ENCODE peak calls at places on chromosomes 3 and 15, in nine cellular contexts. E, G, V, D, U, S, M, I and T are unnamed samples.

GRCh38 chr15:99226802-99227201 is 22.6 kb downstream of the TTC23 start:
- DNase-seq in U (no peak), G (no peak), M (no peak), E (no peak), D (no peak), I (no peak), V (no peak), S (no peak), T (no peak)

GRCh38 chr15:68542771-68543544 is 35.8 kb upstream of the CORO2B start:
- DNase-seq in E (no peak), D (peak), S (no peak), V (no peak), I (no peak), U (no peak), G (no peak), M (no peak), T (no peak)

GRCh38 chr15:99345832-99346462 is 94.7 kb downstream of the LRRC28 start:
- DNase-seq in D (no peak), V (no peak), E (no peak), G (no peak), U (no peak), I (no peak), M (no peak), S (no peak), T (no peak)

GRCh38 chr3:188947983-188948657 is 223.7 kb upstream of the TPRG1 start:
- DNase-seq in U (peak), M (no peak), V (peak), S (no peak), E (no peak), I (no peak), G (no peak), D (peak), T (peak)

GRCh38 chr15:41199470-41199869 is 31.1 kb downstream of the EXD1 start:
- DNase-seq in E (no peak), I (no peak), G (no peak), U (no peak), V (no peak), M (no peak), S (no peak), D (no peak), T (no peak)

GRCh38 chr15:96320703-96321421 is 9.6 kb upstream of the NR2F2 start:
- DNase-seq in M (no peak), E (no peak), U (no peak), D (peak), I (no peak), S (no peak), G (no peak), V (peak), T (no peak)

GRCh38 chr3:99023590-99024192 is 122.2 kb upstream of the DCBLD2 start:
- DNase-seq in S (no peak), D (no peak), E (no peak), U (peak), G (no peak), M (no peak), V (no peak), I (no peak), T (peak)

GRCh38 chr3:119571688-119572087 is 7.6 kb upstream of the ADPRH start:
- DNase-seq in D (no peak), S (no peak), I (no peak), V (no peak), G (no peak), E (no peak), U (no peak), M (no peak), T (no peak)

GRCh38 chr3:126711361-126711760 is 7.3 kb downstream of the CHCHD6 start:
- DNase-seq in S (no peak), I (no peak), U (no peak), G (no peak), D (no peak), E (no peak), M (no peak), V (no peak), T (no peak)

GRCh38 chr3:114389156-114389555 is 95.3 kb downstream of the TIGIT start:
- DNase-seq in M (no peak), D (no peak), G (peak), E (no peak), V (no peak), S (no peak), I (no peak), U (no peak), T (no peak)

GRCh38 chr3:109897734-109898133 is 560.4 kb upstream of the DPPA4 start:
- DNase-seq in M (no peak), G (no peak), I (no peak), V (no peak), S (no peak), D (no peak), E (no peak), U (no peak), T (no peak)

GRCh38 chr3:193451881-193452280 is 73.3 kb upstream of the ATP13A5 start:
- DNase-seq in V (no peak), I (no peak), D (no peak), E (no peak), S (no peak), G (no peak), U (no peak), M (no peak), T (no peak)

GRCh38 chr3:108123326-108123725 is 32.5 kb upstream of the CD47 start:
- DNase-seq in I (no peak), E (no peak), M (no peak), U (no peak), G (no peak), D (no peak), S (no peak), V (no peak), T (no peak)

GRCh38 chr3:139745831-139746230 is 68.1 kb upstream of the NMNAT3 start:
- DNase-seq in I (no peak), S (no peak), D (peak), G (no peak), M (no peak), U (no peak), V (no peak), E (no peak), T (no peak)

GRCh38 chr15:59993041-59993750 is 10.9 kb upstream of the FOXB1 start:
- DNase-seq in D (no peak), I (no peak), E (no peak), S (no peak), M (no peak), G (no peak), U (no peak), V (no peak), T (no peak)

GRCh38 chr15:22259881-22260421 is 179.6 kb downstream of the OR4M2 start:
- DNase-seq in G (peak), I (no peak), D (no peak), E (no peak), U (no peak), S (no peak), M (no peak), V (no peak), T (no peak)

GRCh38 chr3:46112296-46112695 is 85.0 kb upstream of the XCR1 start:
- DNase-seq in I (no peak), U (no peak), D (no peak), S (no peak), E (no peak), G (no peak), M (no peak), V (no peak), T (no peak)

GRCh38 chr15:49101536-49101935 is 53.9 kb downstream of the COPS2 start:
- DNase-seq in M (no peak), I (no peak), S (no peak), E (no peak), V (no peak), U (no peak), D (no peak), G (no peak), T (no peak)

GRCh38 chr3:5006755-5007202 is 27.5 kb downstream of the BHLHE40 start:
- DNase-seq in V (no peak), E (no peak), U (no peak), I (peak), D (peak), G (peak), M (no peak), S (peak), T (no peak)

GRCh38 chr15:70741107-70741511 is 22.2 kb downstream of the UACA start:
- DNase-seq in D (no peak), V (no peak), G (no peak), M (peak), I (no peak), E (no peak), U (no peak), S (no peak), T (peak)

GRCh38 chr3:42174679-42175660 is 83.8 kb downstream of the TRAK1 start:
- DNase-seq in E (no peak), M (no peak), U (no peak), I (no peak), G (no peak), S (no peak), D (no peak), V (no peak), T (peak)

GRCh38 chr3:186536883-186537553 is 7.2 kb downstream of the CRYGS start:
- DNase-seq in S (no peak), E (no peak), U (no peak), D (no peak), G (no peak), M (no peak), V (no peak), I (no peak), T (no peak)

GRCh38 chr3:32467333-32468070 is 35.1 kb downstream of the CMTM6 start:
- DNase-seq in D (peak), V (peak), U (peak), E (peak), S (peak), G (peak), M (peak), I (peak), T (peak)

GRCh38 chr3:126948980-126949535 is 33.9 kb upstream of the PLXNA1 start:
- DNase-seq in S (no peak), D (no peak), G (no peak), I (no peak), E (no peak), M (no peak), U (no peak), V (no peak), T (no peak)

GRCh38 chr3:125072310-125072709 is 16.5 kb upstream of the HEG1 start:
- DNase-seq in U (no peak), E (no peak), S (no peak), M (no peak), I (no peak), V (no peak), D (no peak), G (no peak), T (peak)

GRCh38 chr3:126476166-126476975 is 680 bp upstream of the ZXDC start:
- DNase-seq in G (no peak), D (no peak), I (no peak), M (peak), E (peak), V (peak), S (no peak), U (peak), T (peak)

GRCh38 chr15:73237910-73238309 is 130.8 kb downstream of the HCN4 start:
- DNase-seq in U (no peak), V (no peak), D (peak), S (no peak), M (no peak), G (no peak), E (no peak), I (no peak), T (peak)

GRCh38 chr3:177680442-177680821 is 483.1 kb upstream of the TBL1XR1 start:
- DNase-seq in I (no peak), E (no peak), G (no peak), S (no peak), M (no peak), D (no peak), V (no peak), U (no peak), T (no peak)

GRCh38 chr3:152177757-152178156 is 91.0 kb upstream of the MBNL1 start:
- DNase-seq in S (no peak), D (no peak), G (no peak), V (no peak), M (no peak), I (no peak), E (no peak), U (no peak), T (no peak)

GRCh38 chr3:13851997-13852637 is 27.8 kb downstream of the WNT7A start:
- DNase-seq in U (no peak), E (no peak), D (no peak), M (no peak), I (no peak), G (no peak), S (no peak), V (no peak), T (no peak)

GRCh38 chr3:123110953-123111615 is 44.3 kb downstream of the PDIA5 start:
- DNase-seq in I (no peak), S (no peak), D (no peak), U (no peak), V (no peak), E (no peak), G (no peak), M (no peak), T (peak)